ENCODE peak calls at places on chromosomes 5 and 9, in eight cellular contexts. S is heart right ventricle, O is left lung, P is lung, F is body of pancreas, N is RWPE2, V is GM12878, R is HCT116. H is an unnamed sample.

GRCh38 chr9:99177576-99178365 is 44.0 kb downstream of the ALG2 start:
- ATAC-seq in S (no peak), O (no peak), P (no peak), F (no peak), N (no peak), V (no peak), R (no peak), H (no peak)

GRCh38 chr5:119411291-119411934 is 40.9 kb upstream of the HSD17B4 start:
- ATAC-seq in S (peak; percentile 4), O (peak; percentile 28), P (peak; percentile 31), F (no peak), N (peak; percentile 85), V (peak; percentile 11), R (no peak), H (peak; percentile 42)

GRCh38 chr9:120892748-120893584 is 16.0 kb upstream of the PHF19 start:
- ATAC-seq in S (no peak), O (peak; percentile 17), P (no peak), F (no peak), N (peak; percentile 86), V (peak; percentile 80), R (no peak), H (no peak)

GRCh38 chr9:72313507-72313906 is 51.5 kb downstream of the ZFAND5 start:
- ATAC-seq in S (no peak), O (no peak), P (no peak), F (no peak), N (no peak), V (no peak), R (no peak), H (no peak)

GRCh38 chr5:89037090-89037489 is 154.1 kb upstream of the MEF2C start:
- ATAC-seq in S (peak; percentile 47), O (no peak), P (no peak), F (peak; percentile 47), N (peak; percentile 90), V (no peak), R (no peak), H (no peak)

GRCh38 chr5:111223086-111223789 is 946 bp upstream of the CAMK4 start:
- ATAC-seq in S (no peak), O (no peak), P (no peak), F (no peak), N (peak; percentile 40), V (no peak), R (no peak), H (no peak)

GRCh38 chr9:68560131-68560844 is 19.6 kb upstream of the TMEM252 start:
- ATAC-seq in S (peak; percentile 59), O (peak; percentile 76), P (peak; percentile 62), F (peak; percentile 52), N (no peak), V (peak; percentile 83), R (peak; percentile 74), H (peak; percentile 83)

GRCh38 chr9:120579139-120579749 is 723 bp downstream of the CDK5RAP2 start:
- ATAC-seq in S (no peak), O (peak; percentile 71), P (no peak), F (no peak), N (peak; percentile 17), V (peak; percentile 8), R (peak; percentile 55), H (no peak)

GRCh38 chr5:168214071-168214470 is 77.4 kb upstream of the WWC1 start:
- ATAC-seq in S (no peak), O (no peak), P (no peak), F (no peak), N (peak; percentile 37), V (no peak), R (no peak), H (no peak)

GRCh38 chr5:32539981-32540380 is 45.4 kb upstream of the SUB1 start:
- ATAC-seq in S (no peak), O (peak; percentile 15), P (no peak), F (no peak), N (no peak), V (peak; percentile 3), R (no peak), H (no peak)

GRCh38 chr9:23088932-23089364 is 642.3 kb downstream of the DMRTA1 start:
- ATAC-seq in S (no peak), O (no peak), P (no peak), F (no peak), N (peak; percentile 55), V (peak; percentile 78), R (no peak), H (no peak)

GRCh38 chr9:31807574-31808256 is 576.7 kb upstream of the ACO1 start:
- ATAC-seq in S (no peak), O (no peak), P (no peak), F (no peak), N (no peak), V (peak; percentile 48), R (peak; percentile 98), H (no peak)

GRCh38 chr5:172918421-172919371 is 40.5 kb upstream of the RPL26L1 start:
- ATAC-seq in S (no peak), O (no peak), P (no peak), F (no peak), N (no peak), V (no peak), R (no peak), H (no peak)

GRCh38 chr9:129328357-129329103 is 150.5 kb upstream of the IER5L start:
- ATAC-seq in S (peak; percentile 52), O (no peak), P (no peak), F (no peak), N (no peak), V (no peak), R (no peak), H (no peak)

GRCh38 chr9:136079211-136079915 is 15.7 kb downstream of the NACC2 start:
- ATAC-seq in S (no peak), O (peak; percentile 15), P (no peak), F (no peak), N (peak; percentile 44), V (no peak), R (no peak), H (peak; percentile 16)

GRCh38 chr9:112810696-112811490 is 60.3 kb downstream of the SNX30 start:
- ATAC-seq in S (no peak), O (peak; percentile 29), P (no peak), F (no peak), N (no peak), V (no peak), R (no peak), H (no peak)

DNA sequence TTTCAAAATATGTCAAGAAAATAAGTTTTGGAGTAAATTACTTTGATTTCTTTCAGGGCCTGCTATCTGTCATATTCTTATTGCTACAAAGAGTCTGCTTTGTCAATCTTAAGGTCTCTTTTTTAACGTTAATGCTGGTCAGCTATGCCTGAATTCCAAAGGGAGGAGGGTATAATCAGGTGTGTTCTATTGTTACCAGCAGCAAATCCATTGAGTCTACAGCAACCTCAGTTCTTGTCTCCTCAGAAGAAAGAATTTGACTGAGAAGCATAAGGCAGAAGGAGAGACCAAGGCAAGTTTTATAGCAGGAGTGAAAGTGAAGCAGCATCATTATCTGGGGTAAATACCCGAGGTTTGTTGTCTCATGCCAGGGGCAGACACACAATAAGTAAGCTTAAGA is 23.7 kb upstream of the MINAR2 start:
- ATAC-seq in S (no peak), O (no peak), P (no peak), F (no peak), N (no peak), V (no peak), R (no peak), H (no peak)
- H3K36me3 ChIP-seq in S (no peaks in the 10 kb centered on the region), O (no peaks in the 10 kb centered on the region), P (no peaks in the 10 kb centered on the region), F (no peaks in the 10 kb centered on the region), N (no peaks in the 10 kb centered on the region), V (no peaks in the 10 kb centered on the region), R (no peaks in the 10 kb centered on the region), H (no peaks in the 10 kb centered on the region)

DNA sequence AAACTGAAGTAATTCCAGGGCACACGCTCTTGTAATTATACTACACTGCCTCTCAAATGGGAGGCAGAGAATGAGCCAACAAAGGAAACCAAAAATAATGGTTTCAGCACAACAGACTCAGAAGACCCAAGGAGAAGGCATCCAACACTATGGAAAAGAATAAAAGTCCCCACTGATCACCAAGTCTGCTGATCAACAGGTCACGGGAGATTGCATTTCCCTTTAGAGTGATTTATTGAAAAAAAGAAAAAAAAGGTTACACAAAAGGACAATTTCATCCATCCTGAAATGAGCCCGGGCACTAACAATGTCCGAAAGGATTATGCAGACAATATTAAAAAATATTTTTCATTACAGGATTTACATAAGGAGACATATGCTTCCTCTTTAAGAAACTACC is 28.8 kb downstream of the MYO10 start:
- ATAC-seq in S (no peak), O (no peak), P (no peak), F (no peak), N (no peak), V (no peak), R (no peak), H (no peak)
- H3K4me1 ChIP-seq in S (peaks cover 9% of the 10 kb centered on the region), O (peaks cover 7% of the 10 kb centered on the region), P (peaks cover 16% of the 10 kb centered on the region), F (peaks cover 59% of the 10 kb centered on the region), N (peaks cover 37% of the 10 kb centered on the region), V (no peaks in the 10 kb centered on the region), R (peaks cover 36% of the 10 kb centered on the region), H (no peaks in the 10 kb centered on the region)

DNA sequence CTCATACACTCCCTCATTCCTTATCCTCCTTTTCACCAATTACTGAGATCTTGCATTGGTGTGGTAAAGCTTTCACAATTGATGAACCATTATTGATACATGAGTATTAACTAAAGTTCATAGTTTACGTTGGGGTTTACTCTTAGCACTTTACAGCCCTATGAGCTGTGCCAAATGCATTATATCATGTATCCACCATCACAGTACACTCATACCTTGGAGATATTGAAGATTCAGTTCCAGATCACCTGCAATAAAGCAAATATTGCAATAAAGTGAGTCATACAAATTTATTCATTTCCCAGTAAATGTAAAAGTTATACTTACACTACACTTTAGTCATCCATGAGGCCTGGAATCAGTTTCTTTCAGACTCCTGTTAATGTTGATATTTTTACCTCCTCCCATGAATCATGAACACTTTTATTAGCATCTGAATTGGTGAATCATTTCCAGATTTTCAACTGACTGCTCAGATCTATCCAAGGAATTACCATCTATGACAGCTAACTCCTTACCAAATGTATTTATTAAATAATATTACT is 546.6 kb upstream of the PTPRD start:
- ATAC-seq in S (no peak), O (no peak), P (no peak), F (no peak), N (peak; percentile 86), V (no peak), R (no peak), H (no peak)
- H3K36me3 ChIP-seq in S (no peaks in the 10 kb centered on the region), O (no peaks in the 10 kb centered on the region), P (no peaks in the 10 kb centered on the region), F (no peaks in the 10 kb centered on the region), N (no peaks in the 10 kb centered on the region), V (no peaks in the 10 kb centered on the region), R (no peaks in the 10 kb centered on the region), H (no peaks in the 10 kb centered on the region)

DNA sequence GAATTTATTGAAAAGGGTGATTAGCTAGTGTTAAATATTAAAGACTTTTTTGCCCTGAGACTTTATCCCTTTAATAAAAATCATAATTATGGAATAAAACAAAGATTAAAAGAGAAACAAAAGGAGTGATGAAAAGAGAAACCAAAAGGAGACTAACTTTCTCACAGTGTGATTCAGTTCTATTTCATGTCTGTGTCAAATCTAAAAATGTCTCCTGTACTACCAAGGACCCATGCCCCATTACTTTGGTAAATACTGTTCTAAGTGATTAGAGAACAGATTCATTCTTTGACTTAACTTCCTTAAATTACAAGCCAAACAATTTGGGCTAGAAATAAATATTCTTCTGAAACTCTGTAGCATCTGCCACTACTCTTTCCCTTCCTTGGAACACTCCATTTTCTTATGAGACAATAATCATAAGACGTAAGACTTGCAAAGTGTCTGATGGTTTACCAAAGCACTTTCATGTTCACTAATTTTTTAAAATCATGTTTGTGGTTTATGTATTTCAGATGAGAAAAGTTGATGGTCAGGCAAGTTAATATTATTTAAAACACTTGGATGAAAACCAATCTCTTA is 319.0 kb downstream of the EBF1 start:
- ATAC-seq in S (no peak), O (no peak), P (no peak), F (no peak), N (no peak), V (peak; percentile 85), R (no peak), H (no peak)
- H3K4me1 ChIP-seq in S (peaks cover 33% of the 10 kb centered on the region), O (no peaks in the 10 kb centered on the region), P (peaks cover 2% of the 10 kb centered on the region), F (no peaks in the 10 kb centered on the region), N (no peaks in the 10 kb centered on the region), V (peaks cover 18% of the 10 kb centered on the region), R (no peaks in the 10 kb centered on the region), H (peaks cover 8% of the 10 kb centered on the region)

GRCh38 chr5:96745025-96745424 is 62.7 kb downstream of the ERAP1 start:
- ATAC-seq in S (no peak), O (no peak), P (no peak), F (no peak), N (no peak), V (no peak), R (no peak), H (no peak)
- H3K36me3 ChIP-seq in S (peaks cover 62% of the 10 kb centered on the region), O (peaks cover 100% of the 10 kb centered on the region), P (peaks cover 39% of the 10 kb centered on the region), F (peaks cover 28% of the 10 kb centered on the region), N (peaks cover 100% of the 10 kb centered on the region), V (peaks cover 15% of the 10 kb centered on the region), R (peaks cover 17% of the 10 kb centered on the region), H (peaks cover 94% of the 10 kb centered on the region)